ENCODE peak calls at places on chromosome 19, in four cellular contexts. N is mesenchymal stem cell, R is cardiac muscle cell, H is body of pancreas. P is an unnamed sample.

GRCh38 chr19:2557093-2557440 is 81.1 kb downstream of the GADD45B start:
- DNase-seq in N (no peak), R (no peak), H (no peak), P (peak; percentile 19)

GRCh38 chr19:43560687-43561086 is 14.6 kb downstream of the XRCC1 start:
- DNase-seq in N (peak; percentile 66), R (no peak), H (no peak), P (no peak)

GRCh38 chr19:23283925-23284324 is 33.7 kb upstream of the ZNF724 start:
- DNase-seq in N (peak; percentile 26), R (peak; percentile 27), H (peak; percentile 76), P (peak; percentile 77)

GRCh38 chr19:49200238-49200862 is 42.8 kb downstream of the TRPM4 start:
- DNase-seq in N (no peak), R (no peak), H (no peak), P (peak; percentile 72)

GRCh38 chr19:13718733-13719132 is 45.6 kb upstream of the MRI1 start:
- DNase-seq in N (no peak), R (peak; percentile 59), H (peak; percentile 32), P (peak; percentile 68)

GRCh38 chr19:37466277-37466797 is 907 bp downstream of the ZNF569 start:
- DNase-seq in N (no peak), R (no peak), H (no peak), P (peak; percentile 6)

GRCh38 chr19:6464070-6464873 is at the start of gene CRB3:
- DNase-seq in N (no peak), R (no peak), H (peak; percentile 99), P (peak; percentile 97)

GRCh38 chr19:28292822-28293500 is 920.0 kb downstream of the UQCRFS1 start:
- DNase-seq in N (no peak), R (no peak), H (no peak), P (no peak)

GRCh38 chr19:3655402-3656072 is 28.9 kb upstream of the CACTIN start:
- DNase-seq in N (peak; percentile 96), R (peak; percentile 87), H (no peak), P (no peak)

GRCh38 chr19:6997679-6998445 is 23.4 kb downstream of the MBD3L2B start:
- DNase-seq in N (no peak), R (peak; percentile 57), H (no peak), P (peak; percentile 6)

GRCh38 chr19:13309853-13310252 is 159.6 kb downstream of the IER2 start:
- DNase-seq in N (no peak), R (no peak), H (no peak), P (no peak)

GRCh38 chr19:3135961-3136683 is at the start of gene GNA15:
- DNase-seq in N (no peak), R (no peak), H (no peak), P (peak; percentile 41)

GRCh38 chr19:16452321-16452720 is 19.4 kb downstream of the EPS15L1 start:
- DNase-seq in N (no peak), R (no peak), H (no peak), P (no peak)

GRCh38 chr19:54275951-54276350 is 5.0 kb downstream of the LILRB2 start:
- DNase-seq in N (no peak), R (no peak), H (no peak), P (no peak)

GRCh38 chr19:49150106-49150943 is 4.9 kb downstream of the HRC start:
- DNase-seq in N (peak; percentile 91), R (peak; percentile 87), H (peak; percentile 90), P (peak; percentile 92)

GRCh38 chr19:20315543-20315942 is 148.5 kb downstream of the ZNF486 start:
- DNase-seq in N (no peak), R (no peak), H (no peak), P (no peak)

GRCh38 chr19:12015753-12016116 is 19.7 kb downstream of the ZNF433 start:
- DNase-seq in N (no peak), R (no peak), H (no peak), P (no peak)

GRCh38 chr19:7492142-7493055 is 3.6 kb upstream of the PEX11G start:
- DNase-seq in N (peak; percentile 89), R (peak; percentile 78), H (no peak), P (no peak)

GRCh38 chr19:29372461-29372860 is 153.3 kb upstream of the VSTM2B start:
- DNase-seq in N (no peak), R (no peak), H (no peak), P (no peak)

GRCh38 chr19:51698296-51698695 is 5.2 kb downstream of the SPACA6 start:
- DNase-seq in N (no peak), R (no peak), H (no peak), P (no peak)

GRCh38 chr19:8397291-8397690 is 7.1 kb downstream of the RAB11B start:
- DNase-seq in N (no peak), R (no peak), H (no peak), P (no peak)

GRCh38 chr19:49210901-49211451 is 53.4 kb downstream of the TRPM4 start:
- DNase-seq in N (no peak), R (no peak), H (no peak), P (no peak)

GRCh38 chr19:7098096-7098495 is 28.6 kb downstream of the ZNF557 start:
- DNase-seq in N (no peak), R (no peak), H (no peak), P (no peak)

GRCh38 chr19:43545276-43545675 is 12.3 kb downstream of the ZNF575 start:
- DNase-seq in N (no peak), R (no peak), H (no peak), P (no peak)

GRCh38 chr19:39951686-39952085 is 17.3 kb upstream of the FCGBP start:
- DNase-seq in N (peak; percentile 23), R (peak; percentile 68), H (no peak), P (no peak)

GRCh38 chr19:20923077-20923871 is at the start of gene ZNF85:
- DNase-seq in N (peak; percentile 92), R (peak; percentile 91), H (peak; percentile 94), P (peak; percentile 90)

GRCh38 chr19:21922276-21922675 is 86.3 kb upstream of the ZNF43 start:
- DNase-seq in N (no peak), R (no peak), H (no peak), P (no peak)

GRCh38 chr19:7540761-7541480 is 5.4 kb downstream of the PNPLA6 start:
- DNase-seq in N (no peak), R (peak; percentile 19), H (no peak), P (no peak)

GRCh38 chr19:4077800-4078683 is 11.3 kb upstream of the ZBTB7A start:
- DNase-seq in N (peak; percentile 35), R (peak; percentile 60), H (peak; percentile 43), P (peak; percentile 89)

DNA sequence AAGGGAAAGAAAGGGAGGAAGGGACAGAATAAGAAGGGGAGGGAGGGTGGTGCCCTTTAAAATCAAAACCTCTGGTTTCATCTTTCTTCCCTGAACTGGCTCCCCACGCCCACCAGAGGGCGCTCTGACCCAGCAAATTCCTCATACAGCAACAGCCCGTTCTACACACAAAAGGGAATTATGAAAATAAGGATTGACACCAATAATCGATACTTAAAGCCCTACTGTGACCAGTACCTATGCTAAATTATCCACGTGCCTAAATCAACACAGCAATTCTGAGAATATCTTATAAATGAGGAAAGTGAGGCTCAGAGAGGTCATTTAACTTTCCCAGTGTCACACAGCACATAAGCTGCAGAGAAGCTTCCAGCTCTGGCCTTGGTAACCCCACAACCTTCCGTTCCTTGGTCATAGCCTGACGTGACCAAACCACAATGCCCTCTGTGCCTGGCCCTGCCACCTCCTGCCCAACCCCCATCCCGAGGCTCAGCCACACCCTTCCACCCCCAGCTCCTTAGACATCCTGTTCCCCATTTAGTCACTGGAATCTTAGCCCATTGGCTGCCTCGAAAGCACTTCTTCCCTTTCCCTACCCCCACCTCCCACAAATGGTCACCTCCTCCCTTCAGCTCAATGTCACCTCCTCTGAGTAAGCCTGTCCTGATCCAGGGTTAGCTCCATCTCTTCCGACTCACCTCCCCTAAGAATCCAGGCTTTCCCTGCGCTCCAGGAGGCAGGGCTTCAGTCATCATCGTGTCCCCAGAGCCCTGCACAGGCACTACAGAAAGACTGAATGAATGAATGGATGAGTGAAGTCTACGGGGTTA is 34.2 kb upstream of the PNMA8B start:
- DNase-seq in N (peak; percentile 61), R (peak; percentile 77), H (peak; percentile 71), P (peak; percentile 79)
- H3K4me3 ChIP-seq in N (peak overlapping the region; percentile 16), R (no peak overlapping the region), H (no peak overlapping the region), P (no peak overlapping the region)

GRCh38 chr19:18737337-18737953 is 53.7 kb downstream of the COMP start:
- DNase-seq in N (no peak), R (no peak), H (no peak), P (no peak)
- H3K4me1 ChIP-seq in N (peaks cover 23% of the 10 kb centered on the region), R (peaks cover 29% of the 10 kb centered on the region), H (peaks cover 49% of the 10 kb centered on the region), P (peaks cover 37% of the 10 kb centered on the region)

GRCh38 chr19:58024661-58025060 is 9.2 kb upstream of the ZSCAN1 start:
- DNase-seq in N (no peak), R (no peak), H (no peak), P (no peak)
- H3K4me3 ChIP-seq in N (no peak overlapping the region), R (no peak overlapping the region), H (no peak overlapping the region), P (no peak overlapping the region)

GRCh38 chr19:42132030-42132628 is at the start of gene POU2F2:
- DNase-seq in N (peak; percentile 30), R (no peak), H (no peak), P (peak; percentile 92)
- H3K4me1 ChIP-seq in N (peaks cover 35% of the 10 kb centered on the region), R (no peaks in the 10 kb centered on the region), H (peaks cover 13% of the 10 kb centered on the region), P (peaks cover 4% of the 10 kb centered on the region)

GRCh38 chr19:35719402-35720162 is 1.8 kb downstream of the KMT2B start:
- DNase-seq in N (no peak), R (no peak), H (no peak), P (no peak)
- H3K4me3 ChIP-seq in N (peak overlapping the region; percentile 95), R (peak overlapping the region; percentile 87), H (no peak overlapping the region), P (no peak overlapping the region)

GRCh38 chr19:5129691-5130090 is 160.8 kb downstream of the KDM4B start:
- DNase-seq in N (no peak), R (no peak), H (no peak), P (no peak)

GRCh38 chr19:5127710-5128109 is 158.8 kb downstream of the KDM4B start:
- DNase-seq in N (no peak), R (no peak), H (no peak), P (no peak)

GRCh38 chr19:5126498-5127223 is 157.7 kb downstream of the KDM4B start:
- DNase-seq in N (no peak), R (no peak), H (peak; percentile 35), P (no peak)

GRCh38 chr19:5128932-5129389 is 160.0 kb downstream of the KDM4B start:
- DNase-seq in N (peak; percentile 50), R (peak; percentile 75), H (peak; percentile 87), P (no peak)

DNA sequence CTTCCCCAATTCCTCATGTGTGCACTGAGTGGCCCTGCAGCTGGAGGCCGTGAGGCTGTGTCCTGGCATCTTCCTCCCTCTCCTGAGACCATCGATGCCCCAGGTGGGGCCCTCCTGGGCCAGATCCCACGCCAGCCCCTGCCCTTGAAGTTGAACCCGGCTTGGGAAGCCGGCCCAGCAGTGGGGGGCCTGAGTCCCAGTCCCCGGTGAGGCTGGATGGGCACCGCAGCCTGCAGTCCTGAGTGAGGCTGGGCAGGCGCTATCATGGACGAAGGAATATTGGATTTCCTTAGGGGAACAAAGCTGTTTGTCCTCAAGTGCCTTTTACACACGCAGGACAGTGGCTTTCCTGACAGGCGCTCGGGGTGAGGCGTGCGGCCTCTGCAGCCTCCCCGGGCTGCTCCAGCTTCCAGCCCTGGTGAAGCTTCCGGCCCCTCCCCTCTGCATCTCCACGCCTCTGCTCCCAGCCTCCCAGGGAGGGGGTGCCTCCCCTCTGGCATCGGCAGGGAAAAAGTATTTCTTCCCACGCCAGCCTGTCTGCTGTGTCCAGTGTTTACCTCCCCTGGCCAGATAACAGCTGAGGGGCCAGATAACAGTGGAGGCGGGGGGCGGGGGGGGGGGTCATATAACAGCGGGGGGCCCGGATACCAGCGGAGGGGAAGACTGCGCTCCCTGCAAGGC is 159.5 kb downstream of the KDM4B start:
- DNase-seq in N (peak; percentile 88), R (peak; percentile 92), H (peak; percentile 92), P (no peak)
- H3K4me1 ChIP-seq in N (peaks cover 50% of the 10 kb centered on the region), R (peaks cover 79% of the 10 kb centered on the region), H (peaks cover 73% of the 10 kb centered on the region), P (no peaks in the 10 kb centered on the region)

P was measured in mucosa of descending colon.